ENCODE peak calls at places on chromosomes 16 and 17, in ten cellular contexts. P, Q, J, L, R, K, X, O, C and U are unnamed samples.

GRCh38 chr17:41492351-41492750 is 2.6 kb upstream of the KRT36 start:
- DNase-seq in K (peak), J (no peak), R (no peak), C (no peak), Q (no peak), L (no peak), P (no peak), X (no peak), O (no peak), U (no peak)

GRCh38 chr17:7296189-7296861 is 1.9 kb upstream of the YBX2 start:
- DNase-seq in L (peak), J (peak), Q (peak), X (peak), C (peak), P (no peak), R (peak), O (peak), K (peak), U (no peak)

GRCh38 chr16:31201511-31202401 is 804 bp downstream of the PYCARD start:
- DNase-seq in C (no peak), J (no peak), K (no peak), Q (no peak), L (peak), R (no peak), X (peak), O (no peak), P (no peak), U (no peak)

GRCh38 chr17:18105595-18105994 is 3.0 kb upstream of the MYO15A start:
- DNase-seq in C (no peak), J (no peak), L (no peak), K (no peak), R (no peak), P (no peak), O (no peak), X (no peak), Q (no peak), U (no peak)

GRCh38 chr17:67779098-67779672 is 46.1 kb upstream of the BPTF start:
- DNase-seq in X (peak), Q (no peak), P (no peak), J (no peak), O (no peak), C (peak), K (peak), R (no peak), L (peak), U (peak)

GRCh38 chr16:74691093-74691855 is 9.4 kb downstream of the MLKL start:
- DNase-seq in O (no peak), P (no peak), C (no peak), Q (no peak), L (no peak), K (peak), X (no peak), R (no peak), J (no peak), U (no peak)

GRCh38 chr16:79128706-79129105 is 471.8 kb downstream of the MAF start:
- DNase-seq in O (no peak), R (no peak), Q (no peak), P (no peak), C (no peak), X (no peak), L (no peak), K (no peak), J (no peak), U (no peak)

GRCh38 chr17:40035162-40035559 is 19.0 kb downstream of the MED24 start:
- DNase-seq in O (no peak), C (no peak), J (peak), Q (no peak), K (peak), R (no peak), X (no peak), L (peak), P (no peak), U (no peak)

GRCh38 chr17:42282478-42283080 is 5.7 kb upstream of the STAT5A start:
- DNase-seq in P (no peak), R (no peak), Q (no peak), C (no peak), O (no peak), K (no peak), J (no peak), L (no peak), X (no peak), U (no peak)

GRCh38 chr17:7781467-7781866 is 52.5 kb upstream of the KDM6B start:
- DNase-seq in R (no peak), C (no peak), X (no peak), P (no peak), L (no peak), O (no peak), J (no peak), Q (no peak), K (peak), U (no peak)

GRCh38 chr17:50183439-50184001 is 17.7 kb downstream of the SGCA start:
- DNase-seq in Q (no peak), P (no peak), J (no peak), R (no peak), O (no peak), K (peak), X (no peak), C (no peak), L (no peak), U (no peak)

GRCh38 chr17:79597996-79598557 is 12.8 kb downstream of the RBFOX3 start:
- DNase-seq in K (no peak), O (no peak), P (no peak), Q (no peak), C (no peak), X (no peak), R (no peak), J (no peak), L (no peak), U (no peak)

GRCh38 chr17:59618894-59619312 is 792 bp upstream of the CLTC start:
- DNase-seq in L (no peak), C (peak), J (no peak), X (no peak), P (no peak), R (no peak), O (no peak), K (no peak), Q (no peak), U (no peak)

GRCh38 chr17:32878211-32878610 is 1.3 kb upstream of the MYO1D start:
- DNase-seq in J (no peak), Q (no peak), C (no peak), X (no peak), R (no peak), K (peak), L (no peak), P (no peak), O (no peak), U (peak)

GRCh38 chr17:81845881-81846742 is 11.3 kb upstream of the PPP1R27 start:
- DNase-seq in X (no peak), C (no peak), O (no peak), R (no peak), L (no peak), P (no peak), K (no peak), J (no peak), Q (no peak), U (no peak)

GRCh38 chr17:82320956-82321927 is 3.8 kb upstream of the CD7 start:
- DNase-seq in O (peak), Q (no peak), J (no peak), L (peak), X (peak), C (peak), P (no peak), K (peak), R (no peak), U (no peak)

GRCh38 chr17:50266384-50267073 is 7.7 kb upstream of the TMEM92 start:
- DNase-seq in Q (no peak), K (peak), R (peak), P (peak), O (no peak), J (no peak), C (peak), L (peak), X (no peak), U (no peak)

GRCh38 chr16:19588661-19589060 is 33.2 kb downstream of the VPS35L start:
- DNase-seq in P (no peak), Q (no peak), C (no peak), O (no peak), J (no peak), L (no peak), K (no peak), R (no peak), X (no peak), U (no peak)

GRCh38 chr17:79803997-79804855 is 7.3 kb upstream of the CBX8 start:
- DNase-seq in J (no peak), C (no peak), P (no peak), R (no peak), Q (no peak), O (no peak), L (no peak), K (no peak), X (no peak), U (no peak)

GRCh38 chr17:17890773-17891759 is 54.3 kb upstream of the SREBF1 start:
- DNase-seq in O (no peak), R (peak), X (peak), J (no peak), L (peak), Q (no peak), P (no peak), C (peak), K (peak), U (no peak)